ENCODE peak calls at places on chromosome 4, in ten cellular contexts. Y is kidney glomerular epithelial cell; X is NCI-H748 treated with DMSO at 0.1 percent for 48 hours; O is stromal cell of bone marrow; T is activated CD8-positive, alpha-beta memory T cell treated with anti-CD3 and anti-CD28 coated beads for 24 hours; U is NCI-H146; Z is right lobe of liver; R is WERI-Rb-1; G is HCEC 1CT; L is activated T-helper 9 cell treated with anti-CD3 and anti-CD28 coated beads, Interleukin-2, amount 50 U/mL, for 16 hours. C is an unnamed sample.

GRCh38 chr4:118776166-118776954 is 59.6 kb downstream of the SEC24D start:
- DNase-seq in R (no peak), G (peak; percentile 13), O (no peak), X (no peak), Z (no peak), T (no peak), Y (no peak), L (no peak), U (no peak), C (no peak)

GRCh38 chr4:77465271-77465670 is 140.3 kb upstream of the CXCL13 start:
- DNase-seq in L (no peak), Y (peak; percentile 18), R (peak; percentile 13), T (peak; percentile 61), U (no peak), Z (no peak), G (no peak), O (peak; percentile 18), X (no peak), C (peak; percentile 17)

GRCh38 chr4:119228406-119228805 is 15.9 kb downstream of the USP53 start:
- DNase-seq in U (no peak), L (no peak), R (no peak), Z (no peak), T (no peak), O (no peak), X (no peak), G (no peak), Y (no peak), C (no peak)

GRCh38 chr4:124530464-124531077 is 182.0 kb downstream of the ANKRD50 start:
- DNase-seq in R (no peak), X (no peak), O (no peak), L (no peak), U (no peak), G (peak; percentile 42), Y (no peak), T (no peak), Z (no peak), C (no peak)

GRCh38 chr4:155208258-155209054 is at the start of gene NPY2R:
- DNase-seq in Z (no peak), L (no peak), G (no peak), U (no peak), Y (no peak), T (no peak), R (peak; percentile 75), O (no peak), X (no peak), C (no peak)

GRCh38 chr4:68466751-68467150 is 19.5 kb downstream of the TMPRSS11E start:
- DNase-seq in G (peak; percentile 6), X (no peak), Z (no peak), L (no peak), U (no peak), O (no peak), T (no peak), R (no peak), Y (peak; percentile 42), C (no peak)

GRCh38 chr4:8771258-8771590 is 100.4 kb downstream of the HMX1 start:
- DNase-seq in Y (no peak), T (no peak), G (no peak), Z (peak; percentile 45), U (no peak), L (no peak), X (no peak), R (no peak), O (no peak), C (no peak)

GRCh38 chr4:114717432-114717831 is 118.8 kb downstream of the UGT8 start:
- DNase-seq in R (no peak), U (no peak), L (no peak), O (no peak), T (no peak), Z (no peak), G (no peak), Y (no peak), X (no peak), C (no peak)

GRCh38 chr4:152462715-152463114 is 73.2 kb downstream of the FBXW7 start:
- DNase-seq in T (no peak), U (no peak), X (no peak), L (no peak), R (no peak), O (no peak), Z (no peak), G (no peak), Y (peak; percentile 41), C (no peak)

GRCh38 chr4:88866862-88867550 is 169.4 kb upstream of the NAP1L5 start:
- DNase-seq in Z (no peak), U (peak; percentile 57), R (no peak), X (peak; percentile 12), Y (no peak), G (peak; percentile 57), L (no peak), O (peak; percentile 28), T (no peak), C (peak; percentile 29)

C was measured in SJCRH30.